ENCODE peak calls at places on chromosomes 1 and 21, in seven cellular contexts. J is effector CD4-positive, alpha-beta T cell; Z is lung microvascular endothelial cell; U is CD4-positive, alpha-beta T cell; C is breast epithelium; T is GM12891; A is activated T-helper 2 cell treated with anti-CD3 and anti-CD28 coated beads, Interferon-gamma antibody, Interleukin-2, Interleukin-4, amounts not matched to agents 10 μg/mL and 5 μg/mL and 100 μg/mL, durations not matched to agents 14 hours and 24 hours and 36 hours. G is an unnamed sample.

GRCh38 chr1:174005032-174005431 is 17.1 kb downstream of the RC3H1 start:
- DNase-seq in J (no peak), Z (no peak), U (no peak), C (no peak), T (peak), A (no peak), G (no peak)

GRCh38 chr1:113036639-113037321 is 36.2 kb upstream of the LRIG2 start:
- DNase-seq in J (no peak), Z (no peak), U (no peak), C (no peak), T (no peak), A (no peak), G (no peak)

GRCh38 chr21:34023691-34024381 is 49.5 kb upstream of the MRPS6 start:
- DNase-seq in J (no peak), Z (no peak), U (no peak), C (no peak), T (no peak), A (no peak), G (no peak)

GRCh38 chr1:180428782-180429695 is 73.3 kb downstream of the ACBD6 start:
- DNase-seq in J (no peak), Z (no peak), U (no peak), C (no peak), T (no peak), A (no peak), G (no peak)

GRCh38 chr1:98644510-98644909 is 17.0 kb upstream of the SNX7 start:
- DNase-seq in J (no peak), Z (no peak), U (no peak), C (no peak), T (no peak), A (no peak), G (no peak)

GRCh38 chr1:214281902-214282695 is 1.1 kb downstream of the SMYD2 start:
- DNase-seq in J (no peak), Z (peak), U (no peak), C (peak), T (no peak), A (no peak), G (peak)

GRCh38 chr21:36125513-36126121 is 9.3 kb upstream of the CBR3 start:
- DNase-seq in J (peak), Z (peak), U (peak), C (no peak), T (no peak), A (peak), G (peak)

GRCh38 chr1:29197590-29197924 is 15.9 kb upstream of the SRSF4 start:
- DNase-seq in J (no peak), Z (peak), U (no peak), C (no peak), T (peak), A (peak), G (peak)

GRCh38 chr1:42998381-42998780 is 39.7 kb upstream of the SLC2A1 start:
- DNase-seq in J (no peak), Z (no peak), U (no peak), C (no peak), T (no peak), A (no peak), G (peak)

GRCh38 chr1:153260980-153261792 is 1.7 kb downstream of the LORICRIN start:
- DNase-seq in J (no peak), Z (peak), U (peak), C (no peak), T (no peak), A (no peak), G (no peak)

GRCh38 chr1:85137660-85138059 is 63.2 kb downstream of the SYDE2 start:
- DNase-seq in J (no peak), Z (no peak), U (no peak), C (no peak), T (no peak), A (no peak), G (peak)

GRCh38 chr1:92410706-92411105 is 76.0 kb downstream of the GFI1 start:
- DNase-seq in J (peak), Z (no peak), U (peak), C (no peak), T (no peak), A (peak), G (no peak)

GRCh38 chr1:155013632-155014031 is 11.0 kb downstream of the ZBTB7B start:
- DNase-seq in J (peak), Z (no peak), U (peak), C (no peak), T (no peak), A (no peak), G (no peak)

GRCh38 chr1:26317612-26318337 is at the start of gene CD52:
- DNase-seq in J (peak), Z (no peak), U (peak), C (no peak), T (peak), A (peak), G (no peak)

G was measured in G401.